ENCODE peak calls at places on chromosomes 2 and 18, in six cellular contexts. One of them, this sample, is unnamed.
A peak's percentile ranks its signal among the peaks of the same experiment; 100 is the strongest.

GRCh38 chr2:238136820-238137537 is 1.5 kb upstream of the KLHL30 start:
- DNase-seq in GM20000: no peak
- DNase-seq in RWPE2: no peak
- DNase-seq in cardiac muscle cell: no peak
- DNase-seq in mesothelial cell of epicardium: no peak
- DNase-seq in IMR-90: peak; percentile 77
- DNase-seq in this sample: no peak

GRCh38 chr2:80304522-80304878 is at the start of gene LRRTM1:
- DNase-seq in mesothelial cell of epicardium: peak; percentile 38
- DNase-seq in GM20000: no peak
- DNase-seq in cardiac muscle cell: peak; percentile 69
- DNase-seq in RWPE2: no peak
- DNase-seq in IMR-90: no peak
- DNase-seq in this sample: no peak

GRCh38 chr2:117856415-117857210 is 42.1 kb downstream of the DDX18 start:
- DNase-seq in RWPE2: no peak
- DNase-seq in cardiac muscle cell: no peak
- DNase-seq in mesothelial cell of epicardium: no peak
- DNase-seq in GM20000: no peak
- DNase-seq in IMR-90: peak; percentile 96
- DNase-seq in this sample: peak; percentile 92

GRCh38 chr2:217729426-217730058 is 273.3 kb downstream of the TNS1 start:
- DNase-seq in cardiac muscle cell: no peak
- DNase-seq in IMR-90: peak; percentile 13
- DNase-seq in GM20000: no peak
- DNase-seq in RWPE2: no peak
- DNase-seq in mesothelial cell of epicardium: no peak
- DNase-seq in this sample: no peak

GRCh38 chr2:238257786-238258700 is 18.2 kb upstream of the HES6 start:
- DNase-seq in mesothelial cell of epicardium: no peak
- DNase-seq in cardiac muscle cell: no peak
- DNase-seq in RWPE2: no peak
- DNase-seq in GM20000: no peak
- DNase-seq in IMR-90: no peak
- DNase-seq in this sample: no peak

GRCh38 chr2:236754234-236754924 is 184.8 kb downstream of the ACKR3 start:
- DNase-seq in GM20000: no peak
- DNase-seq in RWPE2: no peak
- DNase-seq in cardiac muscle cell: no peak
- DNase-seq in IMR-90: no peak
- DNase-seq in mesothelial cell of epicardium: no peak
- DNase-seq in this sample: no peak

GRCh38 chr2:222668755-222669154 is 2.7 kb upstream of the MOGAT1 start:
- DNase-seq in cardiac muscle cell: no peak
- DNase-seq in GM20000: no peak
- DNase-seq in RWPE2: no peak
- DNase-seq in IMR-90: no peak
- DNase-seq in mesothelial cell of epicardium: no peak
- DNase-seq in this sample: no peak

GRCh38 chr2:50492452-50492851 is 539.5 kb downstream of the NRXN1 start:
- DNase-seq in IMR-90: peak; percentile 65
- DNase-seq in GM20000: peak; percentile 56
- DNase-seq in mesothelial cell of epicardium: no peak
- DNase-seq in cardiac muscle cell: peak; percentile 73
- DNase-seq in RWPE2: no peak
- DNase-seq in this sample: peak; percentile 60

GRCh38 chr2:378364-378763 is 90.5 kb upstream of the ALKAL2 start:
- DNase-seq in GM20000: no peak
- DNase-seq in RWPE2: no peak
- DNase-seq in IMR-90: no peak
- DNase-seq in cardiac muscle cell: no peak
- DNase-seq in mesothelial cell of epicardium: no peak
- DNase-seq in this sample: no peak

GRCh38 chr2:15937105-15937881 is 3.1 kb upstream of the MYCN start:
- DNase-seq in RWPE2: no peak
- DNase-seq in GM20000: no peak
- DNase-seq in IMR-90: no peak
- DNase-seq in mesothelial cell of epicardium: no peak
- DNase-seq in cardiac muscle cell: no peak
- DNase-seq in this sample: no peak

GRCh38 chr2:15939854-15940660 is at the start of gene MYCN:
- DNase-seq in mesothelial cell of epicardium: peak; percentile 66
- DNase-seq in GM20000: no peak
- DNase-seq in RWPE2: no peak
- DNase-seq in IMR-90: no peak
- DNase-seq in cardiac muscle cell: peak; percentile 95
- DNase-seq in this sample: peak; percentile 40

GRCh38 chr2:15939556-15939853 is 845 bp upstream of the MYCN start:
- DNase-seq in IMR-90: no peak
- DNase-seq in RWPE2: no peak
- DNase-seq in GM20000: peak; percentile 82
- DNase-seq in cardiac muscle cell: no peak
- DNase-seq in mesothelial cell of epicardium: peak; percentile 64
- DNase-seq in this sample: no peak

GRCh38 chr2:15937882-15938802 is 2.2 kb upstream of the MYCN start:
- DNase-seq in mesothelial cell of epicardium: no peak
- DNase-seq in RWPE2: no peak
- DNase-seq in GM20000: no peak
- DNase-seq in IMR-90: no peak
- DNase-seq in cardiac muscle cell: no peak
- DNase-seq in this sample: no peak

GRCh38 chr2:15938803-15939555 is 1.4 kb upstream of the MYCN start:
- DNase-seq in GM20000: no peak
- DNase-seq in cardiac muscle cell: no peak
- DNase-seq in IMR-90: no peak
- DNase-seq in mesothelial cell of epicardium: no peak
- DNase-seq in RWPE2: no peak
- DNase-seq in this sample: no peak
- TF ChIP-seq CTCF in GM20000: no peak
- TF ChIP-seq CTCF in cardiac muscle cell: no peak
- TF ChIP-seq CTCF in IMR-90: no peak
- TF ChIP-seq CTCF in mesothelial cell of epicardium: no peak
- TF ChIP-seq CTCF in RWPE2: no peak
- TF ChIP-seq CTCF in this sample: no peak

DNA sequence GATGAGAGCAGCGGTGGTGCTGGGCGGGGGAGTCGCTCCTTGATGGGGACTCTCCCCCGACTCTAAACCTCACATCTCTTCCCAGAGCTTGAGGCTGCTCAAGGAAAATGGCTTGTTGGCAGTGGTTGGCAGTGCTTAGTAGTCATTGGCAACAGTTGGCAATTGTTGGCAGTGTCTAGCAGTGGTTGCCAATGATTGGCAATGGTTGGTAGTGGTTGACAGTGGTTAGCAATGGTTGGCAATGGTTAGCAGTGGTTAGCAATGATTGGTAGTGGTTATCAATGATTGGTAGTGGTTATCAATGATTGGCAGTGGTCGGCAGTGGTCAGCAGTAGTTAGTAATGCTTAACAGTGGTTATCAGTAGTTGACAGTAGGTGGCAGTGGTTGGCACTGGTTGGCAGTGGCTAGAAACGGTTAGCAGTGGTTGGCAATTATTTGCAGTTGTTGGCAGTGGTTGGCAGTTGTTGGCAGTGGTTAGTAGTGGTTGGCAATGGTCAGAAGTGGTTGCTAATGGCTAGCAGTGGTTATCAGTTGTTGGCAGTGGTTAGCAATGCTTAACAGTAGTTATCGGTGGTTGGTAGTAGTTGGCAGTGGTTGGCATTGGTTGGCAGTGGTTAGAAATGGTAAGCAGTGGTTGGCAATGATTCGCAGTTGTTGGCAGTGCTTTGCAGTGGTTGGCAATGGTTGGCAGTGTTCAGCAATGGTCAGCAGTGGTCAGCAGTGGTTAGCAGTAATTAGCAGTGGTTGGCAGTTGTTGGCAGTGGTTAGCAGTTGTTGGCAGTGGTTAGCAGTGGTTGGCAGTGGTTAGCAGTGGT is 85.4 kb upstream of the OTOS start:
- DNase-seq in IMR-90: no peak
- DNase-seq in cardiac muscle cell: no peak
- DNase-seq in mesothelial cell of epicardium: no peak
- DNase-seq in GM20000: no peak
- DNase-seq in RWPE2: no peak
- DNase-seq in this sample: no peak
- TF ChIP-seq CTCF in IMR-90: no peak
- TF ChIP-seq CTCF in cardiac muscle cell: no peak
- TF ChIP-seq CTCF in mesothelial cell of epicardium: no peak
- TF ChIP-seq CTCF in GM20000: no peak
- TF ChIP-seq CTCF in RWPE2: peak; percentile 28
- TF ChIP-seq CTCF in this sample: no peak

GRCh38 chr2:86296947-86297346 is 40.5 kb downstream of the REEP1 start:
- DNase-seq in RWPE2: no peak
- DNase-seq in cardiac muscle cell: no peak
- DNase-seq in GM20000: no peak
- DNase-seq in mesothelial cell of epicardium: no peak
- DNase-seq in IMR-90: no peak
- DNase-seq in this sample: no peak

GRCh38 chr2:86300496-86300895 is 36.9 kb downstream of the REEP1 start:
- DNase-seq in RWPE2: no peak
- DNase-seq in cardiac muscle cell: no peak
- DNase-seq in GM20000: no peak
- DNase-seq in mesothelial cell of epicardium: no peak
- DNase-seq in IMR-90: no peak
- DNase-seq in this sample: no peak

GRCh38 chr2:86295071-86295470 is 42.4 kb downstream of the REEP1 start:
- DNase-seq in mesothelial cell of epicardium: no peak
- DNase-seq in IMR-90: no peak
- DNase-seq in RWPE2: no peak
- DNase-seq in cardiac muscle cell: no peak
- DNase-seq in GM20000: no peak
- DNase-seq in this sample: no peak

GRCh38 chr2:86298411-86299390 is 38.7 kb downstream of the REEP1 start:
- DNase-seq in cardiac muscle cell: peak; percentile 37
- DNase-seq in RWPE2: no peak
- DNase-seq in mesothelial cell of epicardium: no peak
- DNase-seq in IMR-90: no peak
- DNase-seq in GM20000: no peak
- DNase-seq in this sample: no peak

DNA sequence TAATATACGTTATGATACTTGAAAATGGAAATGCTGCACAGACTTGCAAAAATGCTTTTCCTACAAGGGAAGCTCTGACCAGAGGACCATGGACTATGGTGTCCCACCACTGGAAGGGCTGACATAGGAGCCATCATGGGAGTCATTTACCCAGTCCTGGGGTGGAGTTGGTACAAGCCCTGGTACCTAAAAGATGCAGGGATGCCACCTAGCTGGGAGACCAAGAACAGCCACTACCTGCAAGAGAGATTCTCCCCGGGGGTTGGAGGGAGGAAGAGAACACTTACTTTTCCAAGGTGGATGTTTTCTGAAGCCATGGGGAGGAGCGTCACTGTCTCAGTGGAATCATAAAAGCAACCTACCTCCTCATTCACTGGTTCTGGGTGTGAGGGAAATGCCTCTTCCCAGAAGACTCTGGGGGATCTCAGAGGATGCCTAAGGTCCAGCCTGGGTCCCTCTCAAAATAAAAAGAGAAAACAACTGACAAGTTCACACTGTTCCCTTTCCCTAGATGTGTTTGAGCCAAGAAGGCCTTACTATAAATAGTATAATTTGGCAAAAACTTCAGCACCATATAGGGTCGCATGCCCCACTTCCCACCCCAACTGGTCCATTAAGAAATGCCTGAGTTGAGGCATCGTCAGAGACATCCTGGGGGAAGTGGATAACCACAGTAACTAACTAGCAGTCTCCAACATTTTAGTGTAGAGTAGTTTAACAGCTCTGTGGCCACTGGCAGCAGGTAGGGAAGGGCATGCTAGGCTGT is 39.9 kb downstream of the REEP1 start:
- DNase-seq in cardiac muscle cell: no peak
- DNase-seq in mesothelial cell of epicardium: no peak
- DNase-seq in RWPE2: no peak
- DNase-seq in IMR-90: no peak
- DNase-seq in GM20000: peak; percentile 49
- DNase-seq in this sample: no peak
- TF ChIP-seq CTCF in cardiac muscle cell: peak; percentile 7
- TF ChIP-seq CTCF in mesothelial cell of epicardium: no peak
- TF ChIP-seq CTCF in RWPE2: no peak
- TF ChIP-seq CTCF in IMR-90: peak; percentile 4
- TF ChIP-seq CTCF in GM20000: peak; percentile 33
- TF ChIP-seq CTCF in this sample: peak; percentile 16

GRCh38 chr2:213046431-213046830 is 105.0 kb downstream of the IKZF2 start:
- DNase-seq in cardiac muscle cell: no peak
- DNase-seq in GM20000: no peak
- DNase-seq in IMR-90: no peak
- DNase-seq in RWPE2: no peak
- DNase-seq in mesothelial cell of epicardium: no peak
- DNase-seq in this sample: no peak

GRCh38 chr2:213036836-213037235 is 114.6 kb downstream of the IKZF2 start:
- DNase-seq in mesothelial cell of epicardium: no peak
- DNase-seq in GM20000: no peak
- DNase-seq in IMR-90: peak; percentile 85
- DNase-seq in RWPE2: no peak
- DNase-seq in cardiac muscle cell: no peak
- DNase-seq in this sample: peak; percentile 52

GRCh38 chr2:213043566-213043965 is 107.8 kb downstream of the IKZF2 start:
- DNase-seq in mesothelial cell of epicardium: no peak
- DNase-seq in RWPE2: no peak
- DNase-seq in cardiac muscle cell: no peak
- DNase-seq in GM20000: no peak
- DNase-seq in IMR-90: no peak
- DNase-seq in this sample: no peak

GRCh38 chr2:213042262-213042661 is 109.2 kb downstream of the IKZF2 start:
- DNase-seq in mesothelial cell of epicardium: no peak
- DNase-seq in cardiac muscle cell: no peak
- DNase-seq in IMR-90: no peak
- DNase-seq in RWPE2: no peak
- DNase-seq in GM20000: no peak
- DNase-seq in this sample: no peak
- TF ChIP-seq CTCF in mesothelial cell of epicardium: no peak
- TF ChIP-seq CTCF in cardiac muscle cell: no peak
- TF ChIP-seq CTCF in IMR-90: no peak
- TF ChIP-seq CTCF in RWPE2: no peak
- TF ChIP-seq CTCF in GM20000: no peak
- TF ChIP-seq CTCF in this sample: no peak

GRCh38 chr2:165361511-165361910 is 108.0 kb upstream of the CSRNP3 start:
- DNase-seq in IMR-90: no peak
- DNase-seq in GM20000: no peak
- DNase-seq in RWPE2: no peak
- DNase-seq in cardiac muscle cell: no peak
- DNase-seq in mesothelial cell of epicardium: no peak
- DNase-seq in this sample: no peak
- TF ChIP-seq CTCF in IMR-90: no peak
- TF ChIP-seq CTCF in GM20000: no peak
- TF ChIP-seq CTCF in RWPE2: no peak
- TF ChIP-seq CTCF in cardiac muscle cell: no peak
- TF ChIP-seq CTCF in mesothelial cell of epicardium: no peak
- TF ChIP-seq CTCF in this sample: no peak

GRCh38 chr18:56158676-56159075 is 479.7 kb downstream of the TXNL1 start:
- DNase-seq in IMR-90: peak; percentile 57
- DNase-seq in RWPE2: no peak
- DNase-seq in cardiac muscle cell: no peak
- DNase-seq in GM20000: no peak
- DNase-seq in mesothelial cell of epicardium: no peak
- DNase-seq in this sample: no peak
- TF ChIP-seq CTCF in IMR-90: no peak
- TF ChIP-seq CTCF in RWPE2: no peak
- TF ChIP-seq CTCF in cardiac muscle cell: no peak
- TF ChIP-seq CTCF in GM20000: no peak
- TF ChIP-seq CTCF in mesothelial cell of epicardium: no peak
- TF ChIP-seq CTCF in this sample: no peak

GRCh38 chr2:96551605-96552283 is 15.2 kb downstream of the ARID5A start:
- DNase-seq in mesothelial cell of epicardium: peak; percentile 13
- DNase-seq in GM20000: no peak
- DNase-seq in cardiac muscle cell: no peak
- DNase-seq in RWPE2: no peak
- DNase-seq in IMR-90: no peak
- DNase-seq in this sample: no peak
- TF ChIP-seq CTCF in mesothelial cell of epicardium: no peak
- TF ChIP-seq CTCF in GM20000: no peak
- TF ChIP-seq CTCF in cardiac muscle cell: no peak
- TF ChIP-seq CTCF in RWPE2: no peak
- TF ChIP-seq CTCF in IMR-90: no peak
- TF ChIP-seq CTCF in this sample: no peak

This sample was measured in astrocyte of the spinal cord.